ENCODE peak calls at places on chromosomes 5 and 9, in seven cellular contexts. R is AG08396, I is SW480, N is activated T-cell treated with anti-CD3 and anti-CD28 coated beads for 48 hours, S is H1, K is head of caudate nucleus, M is SK-MEL-5. G is an unnamed sample.

GRCh38 chr9:68817079-68817875 is 112.2 kb downstream of the PIP5K1B start:
- DNase-seq in M (no peak), K (no peak), I (no peak), S (no peak), N (no peak), R (no peak), G (no peak)

GRCh38 chr9:27925815-27926214 is 352.5 kb upstream of the C9orf72 start:
- DNase-seq in S (no peak), M (no peak), I (no peak), R (no peak), K (no peak), N (no peak), G (no peak)

GRCh38 chr5:79561525-79561893 is 47.6 kb upstream of the HOMER1 start:
- DNase-seq in K (no peak), S (no peak), N (peak; percentile 18), M (no peak), I (no peak), R (no peak), G (no peak)

GRCh38 chr5:180519098-180519497 is 24.9 kb downstream of the CNOT6 start:
- DNase-seq in M (no peak), R (peak; percentile 51), N (no peak), I (no peak), S (no peak), K (no peak), G (no peak)

GRCh38 chr5:10319202-10319851 is 11.6 kb upstream of the CMBL start:
- DNase-seq in N (no peak), S (no peak), I (no peak), R (no peak), K (no peak), M (no peak), G (no peak)

GRCh38 chr5:58582004-58582403 is 871 bp upstream of the RAB3C start:
- DNase-seq in M (no peak), R (no peak), K (peak; percentile 37), S (no peak), I (peak; percentile 27), N (no peak), G (peak; percentile 33)

GRCh38 chr9:93960221-93960970 is 5.2 kb upstream of the BARX1 start:
- DNase-seq in I (no peak), N (no peak), M (no peak), S (no peak), K (peak; percentile 18), R (no peak), G (no peak)

GRCh38 chr9:7374966-7375650 is 424.5 kb downstream of the DMAC1 start:
- DNase-seq in N (no peak), M (no peak), R (no peak), K (no peak), I (no peak), S (no peak), G (peak; percentile 79)

GRCh38 chr5:171705036-171705435 is 80.6 kb upstream of the SMIM23 start:
- DNase-seq in N (no peak), R (no peak), S (no peak), M (no peak), I (no peak), K (peak; percentile 20), G (no peak)

GRCh38 chr5:148909001-148909400 is 82.6 kb downstream of the ADRB2 start:
- DNase-seq in S (no peak), R (no peak), M (peak; percentile 52), K (no peak), N (no peak), I (no peak), G (no peak)

GRCh38 chr5:1140188-1140817 is 28.4 kb upstream of the SLC12A7 start:
- DNase-seq in I (peak; percentile 81), K (peak; percentile 82), M (peak; percentile 71), R (peak; percentile 72), N (peak; percentile 63), S (peak; percentile 36), G (peak; percentile 92)

GRCh38 chr5:131496400-131496713 is 138.7 kb downstream of the RAPGEF6 start:
- DNase-seq in K (no peak), S (no peak), N (no peak), I (no peak), M (peak; percentile 11), R (no peak), G (no peak)

GRCh38 chr5:150576449-150576949 is 64.0 kb upstream of the SYNPO start:
- DNase-seq in K (no peak), S (no peak), N (no peak), R (no peak), I (no peak), M (no peak), G (no peak)

GRCh38 chr9:137055385-137056364 is 1.8 kb upstream of the ENTPD2 start:
- DNase-seq in N (no peak), S (no peak), I (no peak), M (no peak), K (peak; percentile 97), R (peak; percentile 76), G (no peak)

GRCh38 chr5:72355706-72356299 is 35.6 kb downstream of the PTCD2 start:
- DNase-seq in R (peak; percentile 42), S (no peak), M (peak; percentile 66), I (peak; percentile 7), N (no peak), K (peak; percentile 74), G (peak; percentile 6)

GRCh38 chr5:142839711-142840441 is 69.7 kb downstream of the ARHGAP26 start:
- DNase-seq in I (no peak), R (no peak), K (no peak), N (no peak), S (no peak), M (no peak), G (no peak)

GRCh38 chr5:50663636-50664035 is 2.8 kb upstream of the PARP8 start:
- DNase-seq in R (no peak), N (no peak), K (peak; percentile 52), I (no peak), M (no peak), S (no peak), G (no peak)

GRCh38 chr5:55577353-55578060 is 42.7 kb upstream of the PLPP1 start:
- DNase-seq in M (peak; percentile 80), R (no peak), S (no peak), K (peak; percentile 59), N (no peak), I (no peak), G (no peak)

GRCh38 chr9:135116892-135117680 is 29.6 kb downstream of the OLFM1 start:
- DNase-seq in R (no peak), M (no peak), K (peak; percentile 63), I (no peak), N (no peak), S (no peak), G (no peak)

GRCh38 chr5:35198096-35198495 is 32.2 kb downstream of the PRLR start:
- DNase-seq in I (no peak), S (no peak), M (no peak), N (no peak), K (no peak), R (peak; percentile 21), G (no peak)

GRCh38 chr5:81601912-81602311 is 149.0 kb downstream of the SSBP2 start:
- DNase-seq in K (no peak), R (peak; percentile 9), M (peak; percentile 6), N (no peak), S (no peak), I (peak; percentile 4), G (no peak)

GRCh38 chr5:126482591-126482990 is 59.4 kb downstream of the GRAMD2B start:
- DNase-seq in N (no peak), I (no peak), R (no peak), M (no peak), K (no peak), S (no peak), G (no peak)

GRCh38 chr9:36530224-36530623 is 42.5 kb upstream of the MELK start:
- DNase-seq in I (no peak), M (no peak), K (no peak), N (no peak), S (no peak), R (no peak), G (no peak)

GRCh38 chr9:135338546-135338945 is 141.0 kb upstream of the PPP1R26 start:
- DNase-seq in M (no peak), I (no peak), R (no peak), N (no peak), K (peak; percentile 18), S (no peak), G (no peak)

GRCh38 chr9:112665347-112665746 is 52.6 kb downstream of the INIP start:
- DNase-seq in M (peak; percentile 33), N (no peak), K (no peak), R (peak; percentile 15), I (no peak), S (no peak), G (no peak)

GRCh38 chr9:129052592-129052991 is 16.2 kb downstream of the MIGA2 start:
- DNase-seq in I (peak; percentile 42), R (no peak), N (no peak), M (no peak), K (no peak), S (no peak), G (no peak)

GRCh38 chr5:176535101-176535654 is 2.0 kb downstream of the RNF44 start:
- DNase-seq in M (no peak), I (no peak), R (peak; percentile 32), N (no peak), S (no peak), K (peak; percentile 30), G (no peak)

GRCh38 chr5:181173027-181173419 is 25.6 kb downstream of the OR2V2 start:
- DNase-seq in R (no peak), S (no peak), M (peak; percentile 49), N (no peak), I (peak; percentile 66), K (no peak), G (no peak)